ENCODE peak calls at places on chromosomes 16 and 17, in nine cellular contexts. One of them, this sample, is unnamed.

GRCh38 chr16:51147776-51148673 is 3.0 kb downstream of the SALL1 start:
- DNase-seq in B cell: no peak
- DNase-seq in GM10248: no peak
- DNase-seq in brain microvascular endothelial cell: no peak
- DNase-seq in left lung: no peak
- DNase-seq in heart right ventricle: no peak
- DNase-seq in activated CD8-positive, alpha-beta T cell treated with anti-CD3 and anti-CD28 coated beads for 36 hours: no peak
- DNase-seq in neural crest cell: no peak
- DNase-seq in Calu3: no peak
- DNase-seq in this sample: no peak

GRCh38 chr16:82748026-82748425 is 121.3 kb downstream of the CDH13 start:
- DNase-seq in B cell: no peak
- DNase-seq in left lung: no peak
- DNase-seq in heart right ventricle: peak
- DNase-seq in brain microvascular endothelial cell: peak
- DNase-seq in neural crest cell: no peak
- DNase-seq in activated CD8-positive, alpha-beta T cell treated with anti-CD3 and anti-CD28 coated beads for 36 hours: no peak
- DNase-seq in GM10248: no peak
- DNase-seq in Calu3: no peak
- DNase-seq in this sample: no peak

GRCh38 chr17:32350662-32351418 is 883 bp downstream of the ZNF207 start:
- DNase-seq in neural crest cell: no peak
- DNase-seq in heart right ventricle: peak
- DNase-seq in GM10248: peak
- DNase-seq in left lung: no peak
- DNase-seq in B cell: no peak
- DNase-seq in activated CD8-positive, alpha-beta T cell treated with anti-CD3 and anti-CD28 coated beads for 36 hours: peak
- DNase-seq in brain microvascular endothelial cell: peak
- DNase-seq in Calu3: no peak
- DNase-seq in this sample: no peak

GRCh38 chr16:11700264-11701029 is 32.2 kb downstream of the SNN start:
- DNase-seq in Calu3: no peak
- DNase-seq in neural crest cell: no peak
- DNase-seq in B cell: no peak
- DNase-seq in GM10248: no peak
- DNase-seq in brain microvascular endothelial cell: no peak
- DNase-seq in activated CD8-positive, alpha-beta T cell treated with anti-CD3 and anti-CD28 coated beads for 36 hours: no peak
- DNase-seq in heart right ventricle: no peak
- DNase-seq in left lung: no peak
- DNase-seq in this sample: peak

GRCh38 chr17:40070895-40071719 is 8.3 kb downstream of the THRA start:
- DNase-seq in GM10248: no peak
- DNase-seq in heart right ventricle: peak
- DNase-seq in neural crest cell: no peak
- DNase-seq in B cell: no peak
- DNase-seq in activated CD8-positive, alpha-beta T cell treated with anti-CD3 and anti-CD28 coated beads for 36 hours: no peak
- DNase-seq in Calu3: peak
- DNase-seq in left lung: peak
- DNase-seq in brain microvascular endothelial cell: no peak
- DNase-seq in this sample: peak

GRCh38 chr16:28321700-28322411 is 29.5 kb downstream of the SBK1 start:
- DNase-seq in activated CD8-positive, alpha-beta T cell treated with anti-CD3 and anti-CD28 coated beads for 36 hours: peak
- DNase-seq in heart right ventricle: no peak
- DNase-seq in GM10248: peak
- DNase-seq in brain microvascular endothelial cell: peak
- DNase-seq in left lung: no peak
- DNase-seq in B cell: no peak
- DNase-seq in neural crest cell: peak
- DNase-seq in Calu3: peak
- DNase-seq in this sample: no peak

GRCh38 chr17:83109386-83109785 is 30.0 kb downstream of the METRNL start:
- DNase-seq in B cell: no peak
- DNase-seq in GM10248: no peak
- DNase-seq in activated CD8-positive, alpha-beta T cell treated with anti-CD3 and anti-CD28 coated beads for 36 hours: no peak
- DNase-seq in Calu3: no peak
- DNase-seq in neural crest cell: no peak
- DNase-seq in brain microvascular endothelial cell: no peak
- DNase-seq in left lung: no peak
- DNase-seq in heart right ventricle: no peak
- DNase-seq in this sample: no peak

GRCh38 chr16:1687427-1688316 is 9.6 kb downstream of the JPT2 start:
- DNase-seq in left lung: no peak
- DNase-seq in neural crest cell: no peak
- DNase-seq in activated CD8-positive, alpha-beta T cell treated with anti-CD3 and anti-CD28 coated beads for 36 hours: no peak
- DNase-seq in Calu3: no peak
- DNase-seq in GM10248: no peak
- DNase-seq in brain microvascular endothelial cell: no peak
- DNase-seq in B cell: no peak
- DNase-seq in heart right ventricle: no peak
- DNase-seq in this sample: no peak

GRCh38 chr17:68867759-68868516 is 87.3 kb downstream of the ABCA8 start:
- DNase-seq in B cell: no peak
- DNase-seq in neural crest cell: no peak
- DNase-seq in activated CD8-positive, alpha-beta T cell treated with anti-CD3 and anti-CD28 coated beads for 36 hours: no peak
- DNase-seq in GM10248: no peak
- DNase-seq in Calu3: no peak
- DNase-seq in brain microvascular endothelial cell: no peak
- DNase-seq in heart right ventricle: no peak
- DNase-seq in left lung: no peak
- DNase-seq in this sample: no peak

GRCh38 chr17:68860941-68861340 is 94.3 kb downstream of the ABCA8 start:
- DNase-seq in heart right ventricle: no peak
- DNase-seq in left lung: no peak
- DNase-seq in B cell: no peak
- DNase-seq in GM10248: no peak
- DNase-seq in brain microvascular endothelial cell: no peak
- DNase-seq in Calu3: no peak
- DNase-seq in activated CD8-positive, alpha-beta T cell treated with anti-CD3 and anti-CD28 coated beads for 36 hours: no peak
- DNase-seq in neural crest cell: no peak
- DNase-seq in this sample: no peak

GRCh38 chr17:68861602-68862001 is 93.6 kb downstream of the ABCA8 start:
- DNase-seq in neural crest cell: no peak
- DNase-seq in left lung: no peak
- DNase-seq in brain microvascular endothelial cell: no peak
- DNase-seq in GM10248: no peak
- DNase-seq in heart right ventricle: no peak
- DNase-seq in Calu3: no peak
- DNase-seq in activated CD8-positive, alpha-beta T cell treated with anti-CD3 and anti-CD28 coated beads for 36 hours: no peak
- DNase-seq in B cell: no peak
- DNase-seq in this sample: no peak

GRCh38 chr17:68865584-68865983 is 89.6 kb downstream of the ABCA8 start:
- DNase-seq in B cell: no peak
- DNase-seq in GM10248: no peak
- DNase-seq in neural crest cell: no peak
- DNase-seq in activated CD8-positive, alpha-beta T cell treated with anti-CD3 and anti-CD28 coated beads for 36 hours: no peak
- DNase-seq in heart right ventricle: no peak
- DNase-seq in brain microvascular endothelial cell: no peak
- DNase-seq in Calu3: no peak
- DNase-seq in left lung: no peak
- DNase-seq in this sample: no peak

GRCh38 chr17:68863091-68863652 is 92.0 kb downstream of the ABCA8 start:
- DNase-seq in Calu3: no peak
- DNase-seq in GM10248: no peak
- DNase-seq in neural crest cell: no peak
- DNase-seq in left lung: no peak
- DNase-seq in B cell: no peak
- DNase-seq in activated CD8-positive, alpha-beta T cell treated with anti-CD3 and anti-CD28 coated beads for 36 hours: no peak
- DNase-seq in brain microvascular endothelial cell: no peak
- DNase-seq in heart right ventricle: no peak
- DNase-seq in this sample: no peak
- TF ChIP-seq CTCF in Calu3: no peak
- TF ChIP-seq CTCF in GM10248: no peak
- TF ChIP-seq CTCF in neural crest cell: peak
- TF ChIP-seq CTCF in left lung: no peak
- TF ChIP-seq CTCF in B cell: no peak
- TF ChIP-seq CTCF in activated CD8-positive, alpha-beta T cell treated with anti-CD3 and anti-CD28 coated beads for 36 hours: no peak
- TF ChIP-seq CTCF in brain microvascular endothelial cell: no peak
- TF ChIP-seq CTCF in heart right ventricle: no peak
- TF ChIP-seq CTCF in this sample: no peak

GRCh38 chr17:80609757-80610156 is 65.1 kb downstream of the RPTOR start:
- DNase-seq in activated CD8-positive, alpha-beta T cell treated with anti-CD3 and anti-CD28 coated beads for 36 hours: no peak
- DNase-seq in neural crest cell: no peak
- DNase-seq in GM10248: no peak
- DNase-seq in left lung: no peak
- DNase-seq in B cell: no peak
- DNase-seq in heart right ventricle: no peak
- DNase-seq in Calu3: no peak
- DNase-seq in brain microvascular endothelial cell: no peak
- DNase-seq in this sample: no peak

GRCh38 chr17:80608326-80608725 is 63.7 kb downstream of the RPTOR start:
- DNase-seq in GM10248: no peak
- DNase-seq in Calu3: no peak
- DNase-seq in activated CD8-positive, alpha-beta T cell treated with anti-CD3 and anti-CD28 coated beads for 36 hours: no peak
- DNase-seq in neural crest cell: no peak
- DNase-seq in heart right ventricle: no peak
- DNase-seq in B cell: no peak
- DNase-seq in brain microvascular endothelial cell: no peak
- DNase-seq in left lung: no peak
- DNase-seq in this sample: no peak

GRCh38 chr17:80603380-80603779 is 58.7 kb downstream of the RPTOR start:
- DNase-seq in Calu3: no peak
- DNase-seq in brain microvascular endothelial cell: no peak
- DNase-seq in activated CD8-positive, alpha-beta T cell treated with anti-CD3 and anti-CD28 coated beads for 36 hours: no peak
- DNase-seq in B cell: no peak
- DNase-seq in GM10248: no peak
- DNase-seq in neural crest cell: no peak
- DNase-seq in left lung: no peak
- DNase-seq in heart right ventricle: no peak
- DNase-seq in this sample: no peak

GRCh38 chr17:80604007-80604728 is 59.5 kb downstream of the RPTOR start:
- DNase-seq in Calu3: no peak
- DNase-seq in heart right ventricle: no peak
- DNase-seq in B cell: no peak
- DNase-seq in activated CD8-positive, alpha-beta T cell treated with anti-CD3 and anti-CD28 coated beads for 36 hours: no peak
- DNase-seq in GM10248: no peak
- DNase-seq in neural crest cell: no peak
- DNase-seq in brain microvascular endothelial cell: no peak
- DNase-seq in left lung: no peak
- DNase-seq in this sample: no peak

DNA sequence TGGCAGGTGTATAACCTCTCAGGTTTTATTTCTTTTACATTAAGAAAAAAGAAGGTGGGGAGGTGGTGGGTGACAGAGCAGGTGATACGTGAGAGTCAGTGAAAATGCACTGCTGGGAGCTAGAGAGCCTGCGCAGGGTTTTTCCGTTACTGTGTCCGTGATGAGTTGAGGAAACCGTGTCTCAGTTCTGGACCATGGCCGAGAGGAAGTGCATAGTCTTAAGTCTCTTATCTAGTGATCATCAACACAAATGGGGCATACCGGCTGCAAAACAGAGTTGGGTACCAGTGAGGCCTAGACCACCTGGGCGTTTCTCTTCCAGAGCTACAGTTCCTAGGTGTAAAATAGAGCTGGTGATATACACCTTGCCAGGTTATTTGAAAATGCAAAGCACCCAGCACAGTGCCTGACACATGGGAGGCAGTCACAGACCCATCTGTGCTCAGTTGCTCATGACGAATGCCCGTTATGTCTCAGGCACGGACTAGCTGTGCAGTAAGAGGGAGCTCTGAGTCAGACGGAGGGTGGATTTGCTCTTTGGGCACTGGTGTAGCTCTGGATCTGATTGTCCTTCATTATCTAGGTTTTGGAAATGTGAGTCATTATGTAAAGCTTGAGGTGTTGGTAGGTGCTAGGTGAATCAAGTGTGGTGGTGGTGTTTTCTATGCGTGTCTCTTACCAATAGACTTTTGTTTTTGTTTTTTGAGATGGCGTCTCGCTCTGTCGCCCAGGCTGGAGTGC is 60.9 kb downstream of the RPTOR start:
- DNase-seq in activated CD8-positive, alpha-beta T cell treated with anti-CD3 and anti-CD28 coated beads for 36 hours: peak
- DNase-seq in B cell: peak
- DNase-seq in Calu3: peak
- DNase-seq in GM10248: peak
- DNase-seq in brain microvascular endothelial cell: peak
- DNase-seq in heart right ventricle: no peak
- DNase-seq in left lung: no peak
- DNase-seq in neural crest cell: no peak
- DNase-seq in this sample: no peak
- TF ChIP-seq CTCF in activated CD8-positive, alpha-beta T cell treated with anti-CD3 and anti-CD28 coated beads for 36 hours: no peak
- TF ChIP-seq CTCF in B cell: no peak
- TF ChIP-seq CTCF in Calu3: no peak
- TF ChIP-seq CTCF in GM10248: no peak
- TF ChIP-seq CTCF in brain microvascular endothelial cell: no peak
- TF ChIP-seq CTCF in heart right ventricle: no peak
- TF ChIP-seq CTCF in left lung: no peak
- TF ChIP-seq CTCF in neural crest cell: no peak
- TF ChIP-seq CTCF in this sample: no peak

GRCh38 chr17:74782571-74782970 is 6.4 kb upstream of the NAT9 start:
- DNase-seq in neural crest cell: no peak
- DNase-seq in B cell: no peak
- DNase-seq in heart right ventricle: no peak
- DNase-seq in Calu3: no peak
- DNase-seq in GM10248: no peak
- DNase-seq in left lung: no peak
- DNase-seq in activated CD8-positive, alpha-beta T cell treated with anti-CD3 and anti-CD28 coated beads for 36 hours: no peak
- DNase-seq in brain microvascular endothelial cell: no peak
- DNase-seq in this sample: no peak

GRCh38 chr17:74786411-74787097 is 10.4 kb upstream of the NAT9 start:
- DNase-seq in left lung: peak
- DNase-seq in Calu3: no peak
- DNase-seq in neural crest cell: no peak
- DNase-seq in brain microvascular endothelial cell: no peak
- DNase-seq in activated CD8-positive, alpha-beta T cell treated with anti-CD3 and anti-CD28 coated beads for 36 hours: no peak
- DNase-seq in heart right ventricle: no peak
- DNase-seq in GM10248: no peak
- DNase-seq in B cell: no peak
- DNase-seq in this sample: no peak

GRCh38 chr17:74780443-74781238 is 4.5 kb upstream of the NAT9 start:
- DNase-seq in GM10248: no peak
- DNase-seq in Calu3: peak
- DNase-seq in brain microvascular endothelial cell: no peak
- DNase-seq in neural crest cell: no peak
- DNase-seq in B cell: peak
- DNase-seq in heart right ventricle: no peak
- DNase-seq in activated CD8-positive, alpha-beta T cell treated with anti-CD3 and anti-CD28 coated beads for 36 hours: peak
- DNase-seq in left lung: no peak
- DNase-seq in this sample: no peak

GRCh38 chr17:74785981-74786360 is 9.8 kb upstream of the NAT9 start:
- DNase-seq in GM10248: no peak
- DNase-seq in brain microvascular endothelial cell: no peak
- DNase-seq in activated CD8-positive, alpha-beta T cell treated with anti-CD3 and anti-CD28 coated beads for 36 hours: no peak
- DNase-seq in left lung: no peak
- DNase-seq in B cell: no peak
- DNase-seq in Calu3: no peak
- DNase-seq in heart right ventricle: no peak
- DNase-seq in neural crest cell: no peak
- DNase-seq in this sample: no peak

GRCh38 chr17:74785096-74785980 is 9.2 kb upstream of the NAT9 start:
- DNase-seq in Calu3: no peak
- DNase-seq in heart right ventricle: no peak
- DNase-seq in brain microvascular endothelial cell: no peak
- DNase-seq in left lung: no peak
- DNase-seq in activated CD8-positive, alpha-beta T cell treated with anti-CD3 and anti-CD28 coated beads for 36 hours: peak
- DNase-seq in neural crest cell: no peak
- DNase-seq in B cell: no peak
- DNase-seq in GM10248: no peak
- DNase-seq in this sample: no peak
- TF ChIP-seq CTCF in Calu3: no peak
- TF ChIP-seq CTCF in heart right ventricle: no peak
- TF ChIP-seq CTCF in brain microvascular endothelial cell: peak
- TF ChIP-seq CTCF in left lung: no peak
- TF ChIP-seq CTCF in activated CD8-positive, alpha-beta T cell treated with anti-CD3 and anti-CD28 coated beads for 36 hours: no peak
- TF ChIP-seq CTCF in neural crest cell: peak
- TF ChIP-seq CTCF in B cell: no peak
- TF ChIP-seq CTCF in GM10248: no peak
- TF ChIP-seq CTCF in this sample: no peak

GRCh38 chr16:57736419-57737281 is 1.1 kb downstream of the KATNB1 start:
- DNase-seq in Calu3: peak
- DNase-seq in activated CD8-positive, alpha-beta T cell treated with anti-CD3 and anti-CD28 coated beads for 36 hours: peak
- DNase-seq in neural crest cell: no peak
- DNase-seq in brain microvascular endothelial cell: peak
- DNase-seq in GM10248: no peak
- DNase-seq in heart right ventricle: no peak
- DNase-seq in B cell: no peak
- DNase-seq in left lung: peak
- DNase-seq in this sample: peak
- TF ChIP-seq CTCF in Calu3: no peak
- TF ChIP-seq CTCF in activated CD8-positive, alpha-beta T cell treated with anti-CD3 and anti-CD28 coated beads for 36 hours: no peak
- TF ChIP-seq CTCF in neural crest cell: peak
- TF ChIP-seq CTCF in brain microvascular endothelial cell: peak
- TF ChIP-seq CTCF in GM10248: peak
- TF ChIP-seq CTCF in heart right ventricle: no peak
- TF ChIP-seq CTCF in B cell: no peak
- TF ChIP-seq CTCF in left lung: no peak
- TF ChIP-seq CTCF in this sample: no peak

This sample was measured in sigmoid colon.